ENCODE peak calls at places on chromosome 14, in ten cellular contexts. O is esophagus squamous epithelium; B is non-pigmented ciliary epithelial cell; N is caudate nucleus; V is stimulated activated CD8-positive, alpha-beta memory T cell treated with anti-CD3 and anti-CD28 coated beads, Interleukin-4, amount 100 ng/mL, for 24 hours; X is activated gamma-delta T cell treated with Interleukin-2 at 50 U/mL for 16 hours; W is GM20000; J is nephron progenitor cell; L is ureter; E is frontal cortex. H is an unnamed sample.
A peak's percentile ranks its signal among the peaks of the same experiment; 100 is the strongest.

GRCh38 chr14:55807059-55807499 is 227.1 kb downstream of the KTN1 start:
- DNase-seq in B (peak; percentile 41), X (peak; percentile 80), W (no peak), E (no peak), L (peak; percentile 89), N (no peak), O (peak; percentile 18), V (peak; percentile 31), J (no peak), H (no peak)

GRCh38 chr14:75310295-75311059 is 31.8 kb downstream of the FOS start:
- DNase-seq in V (no peak), E (peak; percentile 30), N (peak; percentile 84), B (no peak), J (peak; percentile 66), W (no peak), L (peak; percentile 85), O (no peak), X (no peak), H (no peak)

GRCh38 chr14:59407246-59407615 is 57.9 kb downstream of the GPR135 start:
- DNase-seq in O (no peak), B (peak; percentile 86), V (no peak), X (no peak), L (no peak), J (no peak), E (no peak), N (no peak), W (no peak), H (no peak)

GRCh38 chr14:75821828-75822521 is 159.8 kb downstream of the TGFB3 start:
- DNase-seq in B (no peak), J (no peak), W (no peak), E (no peak), O (no peak), N (no peak), X (no peak), L (no peak), V (no peak), H (no peak)

GRCh38 chr14:61080591-61081010 is 99.6 kb downstream of the SLC38A6 start:
- DNase-seq in W (peak; percentile 52), X (no peak), J (no peak), E (no peak), V (no peak), O (no peak), B (peak; percentile 57), N (no peak), L (no peak), H (no peak)

GRCh38 chr14:24246765-24247212 is 4.4 kb upstream of the TINF2 start:
- DNase-seq in V (no peak), W (peak; percentile 61), J (no peak), O (no peak), B (no peak), E (no peak), L (no peak), X (no peak), N (no peak), H (no peak)

GRCh38 chr14:55915464-55915863 is 202.7 kb upstream of the PELI2 start:
- DNase-seq in L (no peak), J (no peak), W (no peak), E (no peak), N (no peak), V (no peak), O (no peak), X (no peak), B (no peak), H (no peak)

GRCh38 chr14:51472881-51473280 is 178.8 kb upstream of the FRMD6 start:
- DNase-seq in N (no peak), L (no peak), W (no peak), O (no peak), J (peak; percentile 5), B (no peak), E (no peak), X (no peak), V (no peak), H (no peak)

GRCh38 chr14:103058209-103059055 is 1.1 kb upstream of the CDC42BPB start:
- DNase-seq in L (no peak), E (no peak), X (no peak), V (no peak), N (no peak), O (no peak), J (peak; percentile 50), W (no peak), B (no peak), H (no peak)

GRCh38 chr14:20986811-20987210 is 3.0 kb upstream of the METTL17 start:
- DNase-seq in W (no peak), O (no peak), N (peak; percentile 2), X (no peak), L (no peak), J (no peak), B (peak; percentile 94), V (no peak), E (no peak), H (no peak)